ENCODE peak calls at places on chromosomes 2 and 18, in four cellular contexts. Q is small intestine, K is tibial artery, L is brain microvascular endothelial cell. O is an unnamed sample.
A peak's percentile ranks its signal among the peaks of the same experiment; 100 is the strongest.

GRCh38 chr2:50492452-50492851 is 539.5 kb downstream of the NRXN1 start:
- DNase-seq in Q (peak; percentile 53), K (no peak), L (peak; percentile 29), O (peak; percentile 24)

GRCh38 chr2:96816127-96816835 is at the start of gene CNNM3:
- DNase-seq in Q (peak; percentile 95), K (peak; percentile 96), L (peak; percentile 86), O (peak; percentile 98)

GRCh38 chr2:113117594-113118262 is 9.7 kb upstream of the IL1RN start:
- DNase-seq in Q (peak; percentile 97), K (no peak), L (peak; percentile 78), O (peak; percentile 68)

GRCh38 chr2:120205901-120206581 is 17.2 kb downstream of the TMEM185B start:
- DNase-seq in Q (peak; percentile 75), K (no peak), L (no peak), O (peak; percentile 54)

GRCh38 chr2:198916548-198916947 is 541.2 kb downstream of the SATB2 start:
- DNase-seq in Q (peak; percentile 12), K (no peak), L (no peak), O (peak; percentile 23)

GRCh38 chr2:10753156-10753555 is 31.7 kb downstream of the ATP6V1C2 start:
- DNase-seq in Q (no peak), K (no peak), L (no peak), O (no peak)

GRCh38 chr2:117019357-117019756 is 795.1 kb upstream of the DDX18 start:
- DNase-seq in Q (no peak), K (no peak), L (no peak), O (no peak)

GRCh38 chr2:199404841-199405240 is 52.9 kb downstream of the SATB2 start:
- DNase-seq in Q (no peak), K (no peak), L (no peak), O (no peak)

GRCh38 chr2:86309966-86310365 is 27.5 kb downstream of the REEP1 start:
- DNase-seq in Q (no peak), K (no peak), L (no peak), O (no peak)

GRCh38 chr18:34222025-34222395 is 2.7 kb downstream of the NOL4 start:
- DNase-seq in Q (no peak), K (no peak), L (no peak), O (no peak)

GRCh38 chr2:237662671-237663093 is 35.3 kb downstream of the LRRFIP1 start:
- DNase-seq in Q (peak; percentile 86), K (peak; percentile 95), L (peak; percentile 86), O (peak; percentile 96)

GRCh38 chr2:95008311-95008710 is 17.2 kb upstream of the MAL start:
- DNase-seq in Q (no peak), K (no peak), L (no peak), O (no peak)

GRCh38 chr2:150126839-150127238 is 360.6 kb downstream of the RND3 start:
- DNase-seq in Q (no peak), K (no peak), L (no peak), O (no peak)

GRCh38 chr18:22047485-22047884 is 121.9 kb upstream of the GATA6 start:
- DNase-seq in Q (no peak), K (no peak), L (no peak), O (no peak)

GRCh38 chr2:239041062-239041461 is 193.2 kb downstream of the TWIST2 start:
- DNase-seq in Q (no peak), K (no peak), L (no peak), O (no peak)

GRCh38 chr18:63025251-63025710 is 294.3 kb downstream of the BCL2 start:
- DNase-seq in Q (peak; percentile 32), K (no peak), L (no peak), O (peak; percentile 39)

GRCh38 chr2:190767821-190768220 is 112.8 kb upstream of the GLS start:
- DNase-seq in Q (no peak), K (no peak), L (no peak), O (no peak)

GRCh38 chr2:42169869-42170465 is 814 bp downstream of the EML4 start:
- DNase-seq in Q (peak; percentile 41), K (no peak), L (no peak), O (no peak)

GRCh38 chr18:43869451-43870008 is 592.2 kb upstream of the SYT4 start:
- DNase-seq in Q (no peak), K (no peak), L (peak; percentile 71), O (no peak)

GRCh38 chr2:134304726-134305509 is 51.0 kb downstream of the MGAT5 start:
- DNase-seq in Q (peak; percentile 32), K (no peak), L (no peak), O (no peak)

GRCh38 chr2:219219113-219219696 is 447 bp upstream of the ABCB6 start:
- DNase-seq in Q (no peak), K (no peak), L (no peak), O (no peak)

GRCh38 chr2:16625759-16626158 is 39.9 kb downstream of the CYRIA start:
- DNase-seq in Q (no peak), K (no peak), L (no peak), O (no peak)

GRCh38 chr2:126908721-126909177 is 10.1 kb downstream of the TEX51 start:
- DNase-seq in Q (no peak), K (no peak), L (no peak), O (peak; percentile 12)

GRCh38 chr2:54783349-54783748 is 59.9 kb downstream of the EML6 start:
- DNase-seq in Q (no peak), K (no peak), L (no peak), O (no peak)

GRCh38 chr2:239444626-239445625 is 44.1 kb upstream of the HDAC4 start:
- DNase-seq in Q (peak; percentile 10), K (peak; percentile 55), L (no peak), O (no peak)

GRCh38 chr18:48295586-48296311 is 113.4 kb downstream of the ZBTB7C start:
- DNase-seq in Q (no peak), K (no peak), L (no peak), O (no peak)

GRCh38 chr2:18959952-18960717 is 370.8 kb upstream of the NT5C1B start:
- DNase-seq in Q (no peak), K (no peak), L (no peak), O (no peak)

GRCh38 chr18:8615397-8616025 is 6.3 kb downstream of the RAB12 start:
- DNase-seq in Q (no peak), K (peak; percentile 36), L (peak; percentile 88), O (no peak)

GRCh38 chr2:222859786-222860726 is 780 bp upstream of the ACSL3 start:
- DNase-seq in Q (peak; percentile 60), K (peak; percentile 42), L (no peak), O (peak; percentile 76)

GRCh38 chr2:233422649-233423435 is 68.5 kb downstream of the DGKD start:
- DNase-seq in Q (peak; percentile 89), K (no peak), L (no peak), O (peak; percentile 71)

GRCh38 chr18:47457614-47458013 is 206.2 kb upstream of the SKOR2 start:
- DNase-seq in Q (no peak), K (no peak), L (no peak), O (peak; percentile 19)

GRCh38 chr2:176079285-176079830 is 4.4 kb downstream of the EVX2 start:
- DNase-seq in Q (no peak), K (no peak), L (no peak), O (no peak)

GRCh38 chr2:234091432-234091879 is 41.0 kb downstream of the SPP2 start:
- DNase-seq in Q (no peak), K (no peak), L (no peak), O (no peak)

GRCh38 chr2:240437181-240437860 is 1.9 kb downstream of the GPC1 start:
- DNase-seq in Q (no peak), K (no peak), L (no peak), O (no peak)

GRCh38 chr2:79993144-79993543 is 311.4 kb downstream of the LRRTM1 start:
- DNase-seq in Q (no peak), K (no peak), L (no peak), O (no peak)

GRCh38 chr2:20781656-20782265 is 41.1 kb downstream of the LDAH start:
- DNase-seq in Q (peak; percentile 64), K (no peak), L (peak; percentile 11), O (no peak)

GRCh38 chr2:161796192-161796591 is 172.0 kb downstream of the SLC4A10 start:
- DNase-seq in Q (peak; percentile 1), K (peak; percentile 55), L (no peak), O (no peak)

GRCh38 chr2:29562319-29562718 is 359.1 kb downstream of the ALK start:
- DNase-seq in Q (no peak), K (no peak), L (no peak), O (no peak)

DNA sequence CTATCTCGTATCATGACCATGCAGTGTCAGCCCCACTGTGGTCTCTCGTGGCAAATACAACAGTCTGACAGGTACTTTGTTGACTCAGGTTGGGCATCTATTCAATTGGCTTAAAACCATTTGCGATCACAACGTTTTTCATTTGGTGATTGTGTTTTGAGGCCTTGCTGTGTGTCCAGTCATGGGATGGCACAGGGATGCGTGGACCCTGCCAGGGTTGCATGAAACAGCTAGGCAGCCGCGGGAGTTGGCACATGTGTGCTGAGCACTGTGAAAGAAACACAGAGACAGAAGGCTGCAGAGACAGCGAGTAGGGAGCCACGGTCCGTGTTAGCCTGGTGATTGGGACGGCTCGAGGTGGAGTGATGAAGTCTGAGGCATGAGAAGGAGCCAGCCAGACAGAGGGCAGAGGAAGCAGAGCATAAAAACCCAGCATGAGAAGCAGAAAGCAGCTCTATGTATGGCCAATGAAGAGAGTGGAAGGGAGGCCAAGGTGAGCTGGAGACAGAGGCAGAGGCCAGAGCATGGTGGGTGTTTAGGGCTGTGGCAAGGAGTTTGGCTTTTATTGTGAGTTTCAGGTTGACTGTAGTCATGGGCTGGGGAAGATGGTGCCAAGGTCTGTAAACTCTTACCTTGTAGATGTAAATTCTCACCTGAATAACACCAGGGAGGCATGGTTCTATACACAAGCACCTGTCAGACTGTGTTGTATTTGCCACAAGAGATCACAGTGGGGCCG is 31.8 kb upstream of the IL1R1 start:
- DNase-seq in Q (no peak), K (no peak), L (no peak), O (no peak)
- H3K27ac ChIP-seq in Q (no peak overlapping the region), K (no peak overlapping the region), L (no peak overlapping the region), O (no peak overlapping the region)

GRCh38 chr2:216546231-216546630 is 47.6 kb downstream of the RPL37A start:
- DNase-seq in Q (no peak), K (no peak), L (no peak), O (no peak)
- H3K27ac ChIP-seq in Q (no peak overlapping the region), K (peak overlapping the region; percentile 77), L (no peak overlapping the region), O (no peak overlapping the region)

DNA sequence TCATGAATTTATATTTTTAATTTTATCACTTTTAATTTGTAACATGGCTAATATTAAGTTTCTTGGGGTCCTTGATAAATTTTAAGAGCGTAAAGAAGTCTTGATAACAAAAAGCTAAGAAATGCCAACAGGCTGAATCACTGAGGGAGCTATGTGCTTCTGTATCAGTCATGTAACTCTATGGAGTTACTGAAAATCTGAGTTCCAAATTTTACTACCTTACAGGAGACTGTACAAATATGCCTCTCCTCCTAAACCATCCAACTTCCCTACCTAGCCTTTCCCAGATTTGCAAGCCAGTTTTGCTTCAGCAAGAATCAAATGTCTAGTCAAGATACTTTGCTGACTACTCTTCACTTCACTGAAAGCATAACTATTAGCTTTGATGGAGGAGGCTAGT is 35.7 kb downstream of the FEZ2 start:
- DNase-seq in Q (no peak), K (no peak), L (no peak), O (no peak)
- H3K27ac ChIP-seq in Q (no peak overlapping the region), K (peak overlapping the region; percentile 37), L (peak overlapping the region; percentile 96), O (peak overlapping the region; percentile 60)

GRCh38 chr2:217807025-217807424 is 195.8 kb downstream of the TNS1 start:
- DNase-seq in Q (no peak), K (no peak), L (no peak), O (no peak)
- H3K27ac ChIP-seq in Q (no peak overlapping the region), K (peak overlapping the region; percentile 72), L (no peak overlapping the region), O (no peak overlapping the region)

DNA sequence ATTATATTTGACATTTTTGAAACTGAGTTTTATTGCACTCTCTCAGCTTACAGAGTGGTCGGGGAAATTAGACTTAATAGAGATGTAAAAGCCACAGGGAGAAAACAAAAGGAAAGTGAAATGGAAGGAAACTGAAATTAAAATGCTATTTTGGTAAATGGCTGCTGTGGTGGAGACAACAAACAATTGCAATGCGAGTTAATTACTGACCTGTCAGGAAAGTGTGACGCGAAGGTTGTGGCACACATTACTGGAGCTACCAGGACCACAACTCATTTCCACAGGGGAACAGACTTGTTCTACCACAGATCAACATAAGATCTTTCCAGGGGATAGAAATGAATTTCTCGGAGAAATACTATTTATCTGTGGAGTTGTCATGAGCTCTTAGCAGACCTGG is 19.5 kb downstream of the ARHGAP15 start:
- DNase-seq in Q (no peak), K (no peak), L (no peak), O (no peak)
- H3K27ac ChIP-seq in Q (no peak overlapping the region), K (no peak overlapping the region), L (no peak overlapping the region), O (no peak overlapping the region)

O was measured in colonic mucosa.